ENCODE peak calls at places on chromosome 9, in five cellular contexts. J is spleen; V is activated T-cell treated with anti-CD3 and anti-CD28 coated beads for 1 hour; P is activated CD8-positive, alpha-beta T cell treated with anti-CD3 and anti-CD28 coated beads, Interleukin-2, amount 10 ng/mL, durations not matched to agents 7 days and 5 days; X is cardiac muscle cell. Q is an unnamed sample.

GRCh38 chr9:4844031-4844430 is 51.3 kb downstream of the RCL1 start:
- DNase-seq in J (no peak), V (no peak), P (no peak), X (no peak), Q (no peak)

GRCh38 chr9:126395439-126396212 is 69.0 kb downstream of the MVB12B start:
- DNase-seq in J (no peak), V (no peak), P (no peak), X (peak; percentile 49), Q (peak; percentile 48)

GRCh38 chr9:129962889-129963703 is 79.9 kb downstream of the FNBP1 start:
- DNase-seq in J (peak; percentile 85), V (peak; percentile 55), P (peak; percentile 89), X (peak; percentile 62), Q (no peak)

GRCh38 chr9:108991479-108991878 is 21.8 kb downstream of the CTNNAL1 start:
- DNase-seq in J (no peak), V (no peak), P (no peak), X (peak; percentile 35), Q (no peak)

GRCh38 chr9:71120439-71121247 is 778 bp downstream of the TRPM3 start:
- DNase-seq in J (no peak), V (no peak), P (no peak), X (no peak), Q (no peak)

GRCh38 chr9:114258866-114259799 is 63.8 kb upstream of the ORM1 start:
- DNase-seq in J (no peak), V (no peak), P (no peak), X (no peak), Q (no peak)

GRCh38 chr9:77898864-77899263 is 132.7 kb downstream of the GNAQ start:
- DNase-seq in J (no peak), V (no peak), P (no peak), X (no peak), Q (no peak)

GRCh38 chr9:21993893-21994525 is at the start of gene CDKN2A:
- DNase-seq in J (peak; percentile 93), V (no peak), P (peak; percentile 77), X (peak; percentile 48), Q (no peak)

GRCh38 chr9:88733651-88734470 is 198.9 kb downstream of the NXNL2 start:
- DNase-seq in J (no peak), V (no peak), P (no peak), X (peak; percentile 82), Q (peak; percentile 89)

GRCh38 chr9:76756273-76756650 is 8.0 kb upstream of the PCA3 start:
- DNase-seq in J (no peak), V (no peak), P (no peak), X (peak; percentile 34), Q (no peak)

GRCh38 chr9:135108801-135109500 is 21.5 kb downstream of the OLFM1 start:
- DNase-seq in J (no peak), V (no peak), P (peak; percentile 44), X (no peak), Q (no peak)

GRCh38 chr9:89463986-89464901 is 33.7 kb downstream of the SEMA4D start:
- DNase-seq in J (peak; percentile 88), V (peak; percentile 67), P (peak; percentile 94), X (no peak), Q (no peak)

GRCh38 chr9:126607731-126608130 is 6.0 kb upstream of the LMX1B start:
- DNase-seq in J (no peak), V (no peak), P (no peak), X (no peak), Q (no peak)

GRCh38 chr9:136351237-136351800 is 12.2 kb downstream of the DNLZ start:
- DNase-seq in J (no peak), V (no peak), P (no peak), X (no peak), Q (no peak)

GRCh38 chr9:134338394-134339182 is 12.3 kb downstream of the RXRA start:
- DNase-seq in J (no peak), V (no peak), P (no peak), X (peak; percentile 38), Q (no peak)

GRCh38 chr9:95516736-95517558 is at the start of gene PTCH1:
- DNase-seq in J (no peak), V (peak; percentile 26), P (peak; percentile 42), X (peak; percentile 72), Q (no peak)

GRCh38 chr9:17665450-17665849 is 86.6 kb downstream of the SH3GL2 start:
- DNase-seq in J (no peak), V (no peak), P (no peak), X (no peak), Q (no peak)

GRCh38 chr9:110782701-110783100 is 114.1 kb downstream of the MUSK start:
- DNase-seq in J (no peak), V (no peak), P (no peak), X (no peak), Q (no peak)

GRCh38 chr9:123174887-123175518 is 93.4 kb downstream of the STRBP start:
- DNase-seq in J (no peak), V (no peak), P (no peak), X (no peak), Q (no peak)

GRCh38 chr9:137029058-137029922 is 1.3 kb upstream of the ABCA2 start:
- DNase-seq in J (peak; percentile 95), V (peak; percentile 64), P (peak; percentile 78), X (peak; percentile 67), Q (no peak)